ENCODE peak calls at places on chromosomes 5 and 9, in five cellular contexts. Z, J, Y, E and M are unnamed samples.

GRCh38 chr9:570187-570586 is 271.3 kb upstream of the DMRT1 start:
- DNase-seq in Z (no peak), J (no peak), Y (no peak), E (no peak), M (no peak)

GRCh38 chr5:103849934-103850333 is 287.3 kb upstream of the NUDT12 start:
- DNase-seq in Z (no peak), J (no peak), Y (no peak), E (no peak), M (peak)

GRCh38 chr5:160930361-160930760 is 78.3 kb upstream of the ATP10B start:
- DNase-seq in Z (peak), J (no peak), Y (no peak), E (no peak), M (no peak)

GRCh38 chr9:4929917-4930316 is 55.2 kb upstream of the JAK2 start:
- DNase-seq in Z (no peak), J (no peak), Y (no peak), E (no peak), M (no peak)

GRCh38 chr9:25519286-25519685 is 159.0 kb downstream of the TUSC1 start:
- DNase-seq in Z (no peak), J (no peak), Y (no peak), E (no peak), M (no peak)

GRCh38 chr5:174722500-174722899 is 1.9 kb upstream of the MSX2 start:
- DNase-seq in Z (no peak), J (no peak), Y (no peak), E (no peak), M (no peak)

GRCh38 chr5:106415541-106415940 is 1255.2 kb downstream of the EFNA5 start:
- DNase-seq in Z (peak), J (no peak), Y (no peak), E (no peak), M (no peak)

GRCh38 chr9:34675048-34675714 is 12.7 kb upstream of the CCL27 start:
- DNase-seq in Z (peak), J (peak), Y (peak), E (no peak), M (no peak)

GRCh38 chr5:138466900-138467710 is 1.8 kb downstream of the EGR1 start:
- DNase-seq in Z (peak), J (no peak), Y (no peak), E (no peak), M (no peak)

GRCh38 chr5:135456238-135457099 is 4.3 kb upstream of the TIFAB start:
- DNase-seq in Z (peak), J (no peak), Y (peak), E (no peak), M (no peak)

GRCh38 chr5:127298036-127298429 is 7.4 kb downstream of the MEGF10 start:
- DNase-seq in Z (no peak), J (no peak), Y (no peak), E (no peak), M (no peak)

GRCh38 chr5:62717211-62717927 is 138.8 kb downstream of the LRRC70 start:
- DNase-seq in Z (no peak), J (no peak), Y (no peak), E (no peak), M (no peak)

GRCh38 chr5:62722360-62722759 is 143.7 kb downstream of the LRRC70 start:
- DNase-seq in Z (no peak), J (no peak), Y (no peak), E (no peak), M (no peak)

GRCh38 chr5:62720036-62720441 is 141.4 kb downstream of the LRRC70 start:
- DNase-seq in Z (peak), J (no peak), Y (no peak), E (no peak), M (no peak)

GRCh38 chr5:62719061-62719730 is 140.6 kb downstream of the LRRC70 start:
- DNase-seq in Z (no peak), J (no peak), Y (no peak), E (no peak), M (no peak)

GRCh38 chr5:62718368-62718767 is 139.7 kb downstream of the LRRC70 start:
- DNase-seq in Z (no peak), J (no peak), Y (no peak), E (no peak), M (no peak)
- TF ChIP-seq CTCF in Z (no peak), J (no peak), Y (no peak), E (no peak), M (peak)

DNA sequence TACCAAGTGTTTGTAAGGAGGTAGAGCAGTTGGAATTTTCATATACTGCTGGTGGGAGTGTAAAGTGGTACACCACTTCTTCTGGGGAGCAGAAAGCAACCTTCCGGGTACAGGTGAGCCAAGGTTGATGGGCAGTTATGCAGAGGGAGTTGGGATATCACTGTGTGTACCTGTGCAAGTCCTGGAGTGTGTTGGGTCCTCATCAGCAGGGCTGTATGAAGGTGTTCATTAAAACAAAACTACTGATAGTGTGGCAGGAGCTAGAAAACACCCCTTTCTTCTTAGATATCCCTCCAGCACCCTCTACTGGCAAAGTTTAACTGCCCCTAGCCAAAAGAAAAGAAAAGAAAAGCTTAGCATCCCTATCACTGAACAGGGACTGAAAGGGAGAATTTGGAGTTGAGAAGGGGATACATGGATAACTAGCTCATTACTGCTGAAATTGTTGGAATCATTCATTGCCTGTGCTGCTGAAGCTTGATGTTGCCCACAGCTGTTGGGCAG is 10.7 kb downstream of the MARCHF6 start:
- DNase-seq in Z (no peak), J (no peak), Y (no peak), E (no peak), M (no peak)
- TF ChIP-seq CTCF in Z (no peak), J (no peak), Y (peak), E (peak), M (peak)

DNA sequence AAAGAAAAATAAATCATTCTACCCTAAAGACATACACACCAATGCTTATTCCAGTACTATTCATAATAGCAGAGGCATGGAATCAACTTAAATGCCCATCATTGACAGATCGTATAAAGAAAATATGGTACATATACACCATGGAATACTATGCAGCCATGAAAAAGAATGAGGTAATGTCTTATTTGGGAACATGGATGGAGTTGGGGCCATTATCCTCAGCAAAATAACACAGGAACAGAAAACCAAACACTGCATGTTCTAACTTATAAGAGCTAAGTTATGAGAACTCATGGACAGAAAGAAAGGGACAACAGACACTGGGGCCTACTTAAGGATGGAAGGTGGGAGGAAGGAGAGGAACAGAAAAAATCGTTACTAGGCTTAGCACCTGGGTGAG is 527.5 kb upstream of the ST8SIA4 start:
- DNase-seq in Z (no peak), J (no peak), Y (no peak), E (no peak), M (no peak)
- TF ChIP-seq CTCF in Z (no peak), J (no peak), Y (no peak), E (no peak), M (no peak)

DNA sequence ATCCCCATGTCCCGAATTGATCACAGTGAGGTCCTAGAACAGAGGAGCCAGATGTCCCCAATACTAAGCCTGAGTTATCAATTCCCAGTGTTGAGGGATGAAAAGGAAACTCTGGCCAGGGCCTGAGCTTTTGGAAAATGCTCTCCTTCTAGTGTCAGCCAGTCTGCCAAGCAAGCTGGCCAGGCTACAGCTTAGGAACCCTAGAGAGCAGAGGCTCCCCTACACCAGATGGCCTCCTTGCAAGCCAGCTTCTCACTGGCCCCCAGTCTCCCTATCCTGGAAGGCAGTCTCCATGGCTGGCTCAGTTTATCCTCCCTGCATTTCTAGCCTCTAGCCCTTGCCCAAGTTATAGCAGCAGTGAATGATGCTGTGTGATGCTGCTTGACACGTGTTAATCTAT is 204.7 kb upstream of the WWC1 start:
- DNase-seq in Z (no peak), J (no peak), Y (no peak), E (no peak), M (no peak)
- TF ChIP-seq CTCF in Z (no peak), J (no peak), Y (no peak), E (no peak), M (no peak)

GRCh38 chr9:131394464-131395026 is 659 bp downstream of the PRRC2B start:
- DNase-seq in Z (peak), J (peak), Y (peak), E (peak), M (no peak)

GRCh38 chr9:131396626-131397025 is 2.7 kb downstream of the PRRC2B start:
- DNase-seq in Z (peak), J (no peak), Y (no peak), E (no peak), M (no peak)

GRCh38 chr9:131395027-131395744 is 1.3 kb downstream of the PRRC2B start:
- DNase-seq in Z (peak), J (peak), Y (no peak), E (no peak), M (no peak)

GRCh38 chr9:131397100-131397790 is 3.4 kb downstream of the PRRC2B start:
- DNase-seq in Z (peak), J (peak), Y (no peak), E (no peak), M (no peak)

GRCh38 chr9:131395745-131396479 is 2.0 kb downstream of the PRRC2B start:
- DNase-seq in Z (no peak), J (no peak), Y (no peak), E (no peak), M (no peak)
- TF ChIP-seq CTCF in Z (no peak), J (no peak), Y (no peak), E (no peak), M (no peak)

GRCh38 chr5:55694152-55694830 is 17.8 kb downstream of the SLC38A9 start:
- DNase-seq in Z (peak), J (no peak), Y (no peak), E (no peak), M (no peak)
- TF ChIP-seq CTCF in Z (peak), J (peak), Y (peak), E (peak), M (peak)

DNA sequence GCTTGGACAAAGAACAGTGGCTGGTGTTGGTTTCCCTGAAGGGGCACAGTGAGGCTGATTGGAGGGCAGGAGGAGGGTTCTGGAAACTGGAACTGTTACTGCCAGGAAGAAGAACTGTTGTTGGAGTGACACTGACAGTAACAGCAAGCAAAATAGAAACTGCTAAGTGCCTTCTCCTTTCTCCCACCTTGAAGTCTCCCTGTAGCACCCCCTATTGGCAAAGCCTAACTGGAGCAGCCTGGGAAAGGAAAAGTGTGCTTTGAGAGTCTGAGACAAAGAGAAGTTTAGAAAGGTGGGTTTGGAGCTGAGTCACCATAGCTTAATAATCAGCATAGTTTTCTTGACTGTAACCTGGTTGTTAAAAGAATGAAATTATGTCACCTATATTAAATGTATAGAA is 2.5 kb upstream of the TMEM174 start:
- DNase-seq in Z (no peak), J (peak), Y (no peak), E (no peak), M (no peak)
- TF ChIP-seq CTCF in Z (peak), J (peak), Y (peak), E (peak), M (peak)

GRCh38 chr5:9513825-9514224 is 32.0 kb downstream of the SEMA5A start:
- DNase-seq in Z (peak), J (no peak), Y (no peak), E (no peak), M (no peak)

GRCh38 chr5:9515451-9515850 is 30.4 kb downstream of the SEMA5A start:
- DNase-seq in Z (peak), J (no peak), Y (no peak), E (no peak), M (no peak)

GRCh38 chr5:9514968-9515367 is 30.9 kb downstream of the SEMA5A start:
- DNase-seq in Z (no peak), J (no peak), Y (no peak), E (no peak), M (no peak)

GRCh38 chr5:9519537-9519936 is 26.3 kb downstream of the SEMA5A start:
- DNase-seq in Z (no peak), J (no peak), Y (peak), E (no peak), M (peak)

GRCh38 chr5:9516591-9516990 is 29.3 kb downstream of the SEMA5A start:
- DNase-seq in Z (no peak), J (no peak), Y (no peak), E (no peak), M (no peak)
- TF ChIP-seq CTCF in Z (no peak), J (no peak), Y (peak), E (no peak), M (peak)

DNA sequence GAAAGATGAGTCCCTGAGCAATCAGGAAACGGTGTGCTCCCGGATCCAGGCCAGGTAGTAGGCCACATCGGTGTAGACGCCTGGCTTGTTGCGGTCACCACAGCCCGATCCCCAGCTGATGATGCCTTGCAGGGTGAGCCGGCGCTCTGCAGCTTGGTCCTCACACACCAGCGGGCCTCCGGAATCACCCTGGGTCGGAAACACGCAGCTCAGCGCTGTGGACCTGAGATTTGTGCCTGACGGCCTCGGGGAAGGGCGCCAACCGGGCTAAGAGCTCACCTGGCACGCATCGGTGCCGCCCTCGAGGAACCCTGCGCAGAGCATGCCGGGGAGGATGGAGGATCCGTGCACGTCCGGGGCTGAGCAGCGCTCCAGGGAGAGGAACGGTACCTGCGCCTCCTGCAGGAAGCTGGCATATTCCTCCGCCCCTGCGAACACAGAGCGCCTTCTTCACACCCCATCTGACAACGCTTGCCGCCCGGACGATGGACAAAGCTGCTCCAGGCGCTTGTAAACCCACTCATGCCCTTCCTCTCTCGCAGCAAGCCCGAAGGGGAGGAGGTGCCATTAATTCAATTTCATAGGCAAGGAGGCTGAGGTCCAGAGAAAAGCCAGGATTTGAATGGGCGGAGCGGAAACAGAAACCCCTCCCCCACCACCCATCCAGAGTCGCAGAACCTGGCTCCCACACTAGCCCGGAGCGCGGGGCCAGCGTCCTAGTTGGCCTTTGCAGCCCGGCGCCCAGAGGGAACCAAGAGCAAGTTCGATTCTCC is 2.0 kb upstream of the PFN3 start:
- DNase-seq in Z (peak), J (peak), Y (peak), E (no peak), M (peak)
- TF ChIP-seq CTCF in Z (peak), J (peak), Y (no peak), E (peak), M (peak)